ENCODE peak calls at places on chromosomes 16 and 17, in eight cellular contexts. P is ovary, Z is left ventricle myocardium inferior, T is heart left ventricle, C is heart right ventricle, O is AG04449, W is right atrium auricular region, S is endothelial cell of umbilical vein. H is an unnamed sample.

GRCh38 chr17:83110755-83111154 is 31.3 kb downstream of the METRNL start:
- DNase-seq in P (no peak), Z (no peak), T (no peak), C (no peak), O (no peak), W (no peak), S (peak; percentile 69), H (no peak)

GRCh38 chr17:47252766-47253512 is 688 bp upstream of the ITGB3 start:
- DNase-seq in P (no peak), Z (no peak), T (no peak), C (no peak), O (no peak), W (no peak), S (no peak), H (no peak)

GRCh38 chr17:72850410-72850809 is 242.1 kb downstream of the SLC39A11 start:
- DNase-seq in P (no peak), Z (no peak), T (no peak), C (no peak), O (no peak), W (no peak), S (no peak), H (no peak)

GRCh38 chr16:85910854-85911247 is 11.9 kb downstream of the IRF8 start:
- DNase-seq in P (no peak), Z (no peak), T (no peak), C (no peak), O (no peak), W (no peak), S (no peak), H (no peak)

GRCh38 chr16:3536271-3536671 is 35.5 kb downstream of the CLUAP1 start:
- DNase-seq in P (no peak), Z (no peak), T (no peak), C (no peak), O (peak; percentile 76), W (no peak), S (no peak), H (no peak)

GRCh38 chr16:4840984-4841383 is 6.1 kb downstream of the GLYR1 start:
- DNase-seq in P (no peak), Z (no peak), T (no peak), C (no peak), O (no peak), W (no peak), S (no peak), H (no peak)

GRCh38 chr17:47959825-47960655 is 2.4 kb upstream of the PRR15L start:
- DNase-seq in P (no peak), Z (no peak), T (no peak), C (no peak), O (no peak), W (no peak), S (no peak), H (no peak)

GRCh38 chr16:84868829-84869457 is 49.2 kb downstream of the CRISPLD2 start:
- DNase-seq in P (no peak), Z (peak; percentile 8), T (no peak), C (no peak), O (no peak), W (no peak), S (no peak), H (no peak)

GRCh38 chr17:37392024-37392590 is 14.5 kb downstream of the ACACA start:
- DNase-seq in P (no peak), Z (no peak), T (no peak), C (no peak), O (peak; percentile 80), W (no peak), S (no peak), H (no peak)

GRCh38 chr17:9109933-9110332 is 88.6 kb downstream of the NTN1 start:
- DNase-seq in P (no peak), Z (no peak), T (no peak), C (no peak), O (no peak), W (no peak), S (no peak), H (no peak)

GRCh38 chr16:2826591-2827480 is 3.3 kb upstream of the ZG16B start:
- DNase-seq in P (no peak), Z (no peak), T (no peak), C (no peak), O (no peak), W (no peak), S (no peak), H (no peak)

GRCh38 chr17:58386708-58387107 is 30.6 kb downstream of the RNF43 start:
- DNase-seq in P (no peak), Z (no peak), T (no peak), C (no peak), O (no peak), W (no peak), S (no peak), H (no peak)

GRCh38 chr16:87344165-87344930 is 27.2 kb upstream of the C16orf95 start:
- DNase-seq in P (no peak), Z (no peak), T (no peak), C (no peak), O (no peak), W (no peak), S (no peak), H (no peak)

GRCh38 chr16:54846761-54847160 is 83.9 kb upstream of the IRX5 start:
- DNase-seq in P (no peak), Z (no peak), T (no peak), C (no peak), O (no peak), W (no peak), S (no peak), H (no peak)

GRCh38 chr17:81164464-81165245 is 652 bp upstream of the PVALEF start:
- DNase-seq in P (no peak), Z (no peak), T (peak; percentile 7), C (no peak), O (no peak), W (no peak), S (no peak), H (no peak)

GRCh38 chr16:22284637-22285515 is 12.3 kb upstream of the POLR3E start:
- DNase-seq in P (no peak), Z (no peak), T (no peak), C (no peak), O (no peak), W (no peak), S (no peak), H (no peak)

GRCh38 chr17:55740515-55741352 is 10.1 kb upstream of the PCTP start:
- DNase-seq in P (no peak), Z (no peak), T (no peak), C (no peak), O (no peak), W (no peak), S (no peak), H (no peak)

DNA sequence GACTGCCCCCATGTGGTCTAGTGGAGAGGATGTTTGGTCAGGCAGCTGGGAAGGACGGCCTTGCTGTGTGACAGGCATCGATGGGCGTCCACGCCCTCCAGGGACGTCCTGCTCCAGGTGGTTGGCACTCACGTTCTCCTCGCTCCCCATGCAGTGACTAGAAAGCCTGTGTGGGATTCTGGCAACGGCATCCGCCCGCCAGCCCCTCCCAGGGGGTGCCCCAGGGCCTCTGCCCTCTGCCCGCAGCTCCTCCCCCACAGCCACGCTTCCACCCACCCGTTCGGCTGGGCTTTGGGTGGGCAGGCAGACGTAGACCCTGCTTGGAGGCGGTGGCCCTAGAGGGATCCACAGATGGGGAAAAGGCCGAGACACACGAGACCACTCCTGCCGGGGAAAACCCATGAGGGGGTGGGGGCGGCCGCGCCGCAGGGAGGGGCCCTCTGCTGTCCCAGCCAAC is 4.7 kb upstream of the IL17C start:
- DNase-seq in P (no peak), Z (no peak), T (no peak), C (no peak), O (no peak), W (no peak), S (peak; percentile 7), H (no peak)
- TF ChIP-seq CTCF in P (no peak), Z (peak; percentile 38), T (peak; percentile 11), C (no peak), O (peak; percentile 41), W (peak; percentile 37), S (no peak), H (no peak)

GRCh38 chr16:67516296-67517177 is 12.1 kb upstream of the RIPOR1 start:
- DNase-seq in P (no peak), Z (no peak), T (no peak), C (no peak), O (no peak), W (no peak), S (peak; percentile 67), H (no peak)

GRCh38 chr16:67517661-67518423 is 10.8 kb upstream of the RIPOR1 start:
- DNase-seq in P (no peak), Z (no peak), T (no peak), C (no peak), O (no peak), W (no peak), S (no peak), H (no peak)

GRCh38 chr16:67517178-67517492 is 11.5 kb upstream of the RIPOR1 start:
- DNase-seq in P (no peak), Z (no peak), T (no peak), C (no peak), O (no peak), W (no peak), S (no peak), H (no peak)

GRCh38 chr16:67518676-67519075 is 10.0 kb upstream of the RIPOR1 start:
- DNase-seq in P (no peak), Z (no peak), T (no peak), C (no peak), O (no peak), W (no peak), S (no peak), H (no peak)

GRCh38 chr16:67514382-67514828 is 14.2 kb upstream of the RIPOR1 start:
- DNase-seq in P (peak; percentile 86), Z (peak; percentile 78), T (peak; percentile 77), C (peak; percentile 83), O (peak; percentile 42), W (peak; percentile 89), S (peak; percentile 66), H (peak; percentile 74)
- TF ChIP-seq CTCF in P (peak; percentile 55), Z (peak; percentile 81), T (peak; percentile 66), C (peak; percentile 82), O (peak; percentile 56), W (peak; percentile 76), S (peak; percentile 58), H (peak; percentile 74)

DNA sequence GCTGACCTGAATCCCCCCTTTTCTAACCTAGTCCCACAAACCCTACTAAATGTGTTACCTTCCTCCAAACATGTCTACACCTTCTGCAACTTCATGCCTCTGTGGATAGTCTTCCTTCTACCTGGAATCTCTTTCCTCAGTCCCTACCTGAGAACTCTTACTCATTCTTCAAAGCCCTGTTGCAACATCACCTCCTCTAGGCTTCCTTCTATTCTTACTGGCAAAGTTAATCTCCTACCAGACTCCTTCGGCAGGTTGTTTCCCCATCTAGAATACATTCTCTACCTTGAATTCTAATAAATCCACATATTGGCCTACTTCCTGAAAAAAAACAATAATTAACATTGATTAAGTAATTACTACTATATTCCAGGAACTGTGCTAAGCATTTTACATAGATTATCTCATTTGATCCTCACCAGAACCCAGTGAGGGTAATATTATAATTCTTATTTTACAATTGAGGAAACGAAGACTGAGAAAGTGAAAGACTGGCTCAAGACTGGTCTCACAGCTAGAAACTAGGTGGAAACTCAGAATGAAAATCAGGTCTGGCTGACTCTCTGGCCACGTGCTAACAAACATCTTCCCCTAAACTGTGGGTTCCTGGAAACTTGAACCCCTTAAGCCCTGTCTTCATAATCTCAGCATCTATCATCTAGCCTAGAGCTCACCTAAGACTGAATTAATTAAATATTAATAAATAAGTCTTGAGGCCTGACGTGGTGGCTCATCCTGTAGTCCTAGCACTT is 4.6 kb upstream of the STAT3 start:
- DNase-seq in P (no peak), Z (no peak), T (no peak), C (no peak), O (no peak), W (no peak), S (no peak), H (no peak)
- TF ChIP-seq CTCF in P (no peak), Z (no peak), T (no peak), C (no peak), O (no peak), W (no peak), S (no peak), H (no peak)

GRCh38 chr16:29805232-29806095 is 865 bp upstream of the MAZ start:
- DNase-seq in P (peak; percentile 98), Z (peak; percentile 98), T (peak; percentile 98), C (peak; percentile 98), O (peak; percentile 83), W (peak; percentile 98), S (peak; percentile 97), H (peak; percentile 96)
- TF ChIP-seq CTCF in P (peak; percentile 30), Z (peak; percentile 11), T (no peak), C (no peak), O (no peak), W (no peak), S (no peak), H (no peak)